ENCODE peak calls at places on chromosomes 13 and 19, in four cellular contexts. L is HL-60, D is psoas muscle, F is cardiac fibroblast. Z is an unnamed sample.

GRCh38 chr13:32829676-32830091 is 186.5 kb upstream of the KL start:
- DNase-seq in D (no peak), L (no peak), F (peak; percentile 48), Z (peak; percentile 21)

GRCh38 chr13:21310220-21310619 is 133.8 kb downstream of the MRPL57 start:
- DNase-seq in D (no peak), F (no peak), L (no peak), Z (no peak)

GRCh38 chr19:15404097-15404779 is 14.6 kb downstream of the AKAP8L start:
- DNase-seq in L (no peak), F (no peak), D (peak; percentile 67), Z (no peak)

GRCh38 chr13:80862466-80862865 is 521.5 kb upstream of the SPRY2 start:
- DNase-seq in L (no peak), F (no peak), D (no peak), Z (no peak)

GRCh38 chr19:29810504-29810871 is 1.3 kb upstream of the CCNE1 start:
- DNase-seq in F (peak; percentile 31), D (no peak), L (no peak), Z (no peak)

GRCh38 chr19:9945319-9945966 is 9.1 kb upstream of the OLFM2 start:
- DNase-seq in L (no peak), D (peak; percentile 93), F (peak; percentile 99), Z (peak; percentile 98)

GRCh38 chr19:44908074-44908835 is 2.7 kb downstream of the APOE start:
- DNase-seq in F (no peak), L (no peak), D (no peak), Z (no peak)

GRCh38 chr19:53785196-53785889 is 38.8 kb downstream of the NLRP12 start:
- DNase-seq in D (no peak), F (no peak), L (no peak), Z (no peak)

GRCh38 chr19:58356236-58356970 is 3.1 kb upstream of the A1BG start:
- DNase-seq in F (peak; percentile 53), L (no peak), D (no peak), Z (peak; percentile 49)

DNA sequence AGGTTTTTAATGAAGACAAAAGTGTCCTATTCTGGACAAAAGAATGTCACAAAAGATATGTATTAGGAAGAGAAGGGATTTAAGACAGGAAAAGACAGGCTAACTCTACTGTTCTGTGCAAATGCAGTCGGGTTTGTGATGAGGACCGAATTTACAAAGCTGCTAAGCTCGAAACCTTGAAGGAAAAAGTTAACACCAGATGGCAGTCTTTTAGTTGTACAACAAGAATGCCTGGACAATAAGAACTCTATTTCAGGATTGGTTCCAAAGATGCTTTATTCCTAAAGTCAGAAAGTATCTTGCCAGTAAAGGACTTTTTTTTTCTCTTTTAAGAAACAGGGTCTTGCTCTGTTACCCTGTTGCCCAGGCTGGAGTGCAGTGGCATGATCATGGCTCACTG is 51.1 kb downstream of the HS6ST3 start:
- DNase-seq in F (peak; percentile 68), L (no peak), D (no peak), Z (peak; percentile 56)
- TF ChIP-seq CTCF in F (peak; percentile 31), L (no peak), D (no peak), Z (peak; percentile 36)

DNA sequence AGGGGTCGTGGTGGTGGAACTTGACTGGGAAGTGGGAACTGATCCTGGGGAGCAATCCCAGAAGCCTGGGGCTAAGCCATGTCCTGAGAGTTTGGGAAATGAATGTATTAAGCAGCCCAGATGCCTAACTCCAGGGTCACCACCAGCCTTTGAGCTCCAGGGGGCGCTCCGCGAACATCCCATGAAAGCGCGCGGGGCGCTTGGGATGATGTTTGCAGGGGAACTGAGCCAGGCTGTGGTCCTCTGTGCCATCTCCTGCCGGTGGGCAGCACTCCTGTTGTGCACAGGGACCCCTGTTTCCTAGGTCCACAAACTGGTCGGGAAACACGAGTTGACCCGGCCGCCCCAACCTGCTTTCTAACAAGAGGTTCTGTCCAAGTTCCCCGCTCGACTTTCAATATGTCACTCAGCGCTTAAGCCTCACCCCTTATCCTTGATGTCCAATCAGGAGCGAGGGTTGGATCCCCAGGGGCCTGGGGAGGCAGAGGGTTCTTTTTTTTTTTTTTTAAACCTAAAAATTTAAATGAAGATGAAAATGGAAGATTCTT is 14.4 kb downstream of the LEUTX start:
- DNase-seq in L (peak; percentile 25), F (peak; percentile 90), D (peak; percentile 87), Z (peak; percentile 81)
- TF ChIP-seq CTCF in L (peak; percentile 95), F (peak; percentile 96), D (peak; percentile 92), Z (peak; percentile 94)

GRCh38 chr13:51223284-51224270 is 1.4 kb downstream of the FAM124A start:
- DNase-seq in D (no peak), L (no peak), F (no peak), Z (no peak)

GRCh38 chr13:51221108-51221507 is 1.1 kb upstream of the FAM124A start:
- DNase-seq in F (no peak), L (no peak), D (no peak), Z (no peak)

GRCh38 chr13:51222510-51223283 is 499 bp downstream of the FAM124A start:
- DNase-seq in D (no peak), L (no peak), F (no peak), Z (no peak)

GRCh38 chr13:51220706-51221105 is 1.5 kb upstream of the FAM124A start:
- DNase-seq in F (no peak), L (no peak), D (no peak), Z (no peak)

DNA sequence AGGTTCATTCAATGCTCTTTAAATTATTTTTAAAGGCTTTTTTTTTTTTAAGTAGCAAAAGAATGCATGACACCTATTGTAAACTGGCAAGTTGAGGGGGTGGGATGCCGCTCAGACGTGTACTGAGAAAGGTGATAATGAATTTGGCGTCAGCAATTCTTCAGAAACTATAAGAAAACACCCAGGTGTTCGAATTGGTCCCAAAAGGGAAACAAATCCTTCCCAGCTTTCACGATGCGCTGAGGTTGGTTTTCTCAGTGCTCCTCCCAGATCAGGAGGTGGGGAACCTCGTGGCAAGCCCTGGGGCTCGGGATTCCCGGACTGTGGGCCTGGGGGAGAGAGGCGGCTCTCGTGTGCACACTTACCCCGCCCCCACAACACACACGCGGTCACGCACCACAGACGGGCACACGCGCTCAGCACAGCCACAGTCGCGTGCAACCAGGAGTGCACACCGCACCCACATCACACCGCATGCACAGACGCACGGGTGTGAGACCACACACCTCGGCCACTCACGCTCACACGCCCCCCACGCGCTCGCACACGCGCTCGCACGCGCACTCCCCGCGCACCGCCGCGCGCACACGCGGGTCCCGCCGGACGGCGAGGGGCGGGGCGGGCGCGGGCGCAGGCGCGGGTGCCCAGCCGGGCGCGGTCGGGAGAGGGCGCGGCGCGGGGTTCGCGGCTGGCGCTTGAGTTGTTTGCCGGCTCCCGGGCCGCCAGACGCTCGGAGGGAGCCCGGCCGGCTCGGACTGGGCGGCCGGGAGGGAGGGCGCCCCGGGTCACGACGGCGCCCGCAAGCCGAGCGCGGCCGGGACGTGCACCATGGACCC is at the start of gene FAM124A:
- DNase-seq in D (peak; percentile 59), L (peak; percentile 52), F (no peak), Z (no peak)
- TF ChIP-seq CTCF in D (peak; percentile 55), L (no peak), F (no peak), Z (no peak)

DNA sequence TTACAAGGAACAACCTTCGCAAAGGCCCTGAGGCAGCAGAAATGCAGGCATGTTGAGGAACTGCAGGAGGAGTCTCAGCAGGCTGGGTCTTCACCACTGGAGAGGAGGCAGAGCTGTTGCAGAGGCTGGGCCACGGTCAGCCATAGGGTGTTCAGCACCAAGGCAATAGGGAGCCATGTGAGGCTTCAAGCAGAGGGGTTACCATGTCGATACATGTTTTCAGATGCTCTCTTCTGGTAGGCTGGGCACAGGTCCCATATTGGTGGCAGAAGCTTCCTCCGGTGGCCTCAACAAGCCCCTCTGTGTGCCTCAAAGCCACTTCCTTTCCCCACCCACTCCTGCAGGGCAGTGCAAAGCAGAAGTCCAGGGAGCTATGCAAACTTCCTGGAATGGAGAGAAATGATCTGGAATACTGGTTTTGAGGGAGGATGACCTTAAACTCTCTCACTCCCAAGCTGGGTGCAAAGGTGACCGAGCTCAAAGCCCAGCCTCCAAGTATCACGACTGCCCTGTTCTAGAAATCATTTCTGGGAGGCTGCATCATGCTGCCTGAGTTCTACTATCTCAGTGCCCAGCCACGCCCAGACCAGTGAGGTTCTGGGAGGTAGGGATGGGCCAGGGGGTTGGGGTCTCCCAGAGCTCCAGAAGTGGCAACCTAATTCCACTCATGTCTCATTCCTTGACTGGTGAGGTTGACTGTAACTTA is at the start of gene FUT6:
- DNase-seq in D (no peak), F (no peak), L (no peak), Z (no peak)
- TF ChIP-seq CTCF in D (no peak), F (no peak), L (no peak), Z (no peak)

Z was measured in fibroblast of pulmonary artery.